ENCODE peak calls at places on chromosomes 2 and 18, in five cellular contexts. Y is activated CD4-positive, alpha-beta T cell treated with anti-CD3 and anti-CD28 coated beads for 4 hours; A is hypothalamus; V is T-helper 2 cell; U is NCI-H510A. H is an unnamed sample.

GRCh38 chr2:153873062-153874048 is 1.6 kb downstream of the GALNT13 start:
- DNase-seq in Y (no peak), A (peak), V (no peak), U (no peak), H (no peak)

GRCh38 chr18:3088444-3088843 is 75.5 kb upstream of the LPIN2 start:
- DNase-seq in Y (no peak), A (no peak), V (no peak), U (no peak), H (no peak)

GRCh38 chr2:106851055-106851454 is 34.9 kb downstream of the ST6GAL2 start:
- DNase-seq in Y (no peak), A (no peak), V (no peak), U (no peak), H (no peak)

GRCh38 chr2:42876280-42876840 is 84.0 kb upstream of the HAAO start:
- DNase-seq in Y (no peak), A (no peak), V (no peak), U (peak), H (no peak)

GRCh38 chr18:74521068-74521725 is 13.1 kb upstream of the CNDP1 start:
- DNase-seq in Y (no peak), A (no peak), V (no peak), U (no peak), H (no peak)

GRCh38 chr2:181234429-181235410 is 222.5 kb upstream of the ITGA4 start:
- DNase-seq in Y (no peak), A (no peak), V (no peak), U (no peak), H (no peak)

GRCh38 chr2:44247924-44248323 is 27.4 kb upstream of the SLC3A1 start:
- DNase-seq in Y (no peak), A (no peak), V (no peak), U (no peak), H (no peak)

GRCh38 chr2:238695538-238695937 is 152.3 kb upstream of the TWIST2 start:
- DNase-seq in Y (no peak), A (no peak), V (no peak), U (no peak), H (no peak)

GRCh38 chr2:212683346-212683745 is 144.7 kb upstream of the ERBB4 start:
- DNase-seq in Y (no peak), A (no peak), V (no peak), U (no peak), H (no peak)

GRCh38 chr2:67625671-67626070 is 228.5 kb downstream of the ETAA1 start:
- DNase-seq in Y (no peak), A (no peak), V (no peak), U (no peak), H (no peak)

GRCh38 chr2:174596994-174597346 is 634 bp downstream of the WIPF1 start:
- DNase-seq in Y (no peak), A (no peak), V (no peak), U (no peak), H (no peak)

GRCh38 chr2:27255660-27256059 is 7.2 kb downstream of the SLC30A3 start:
- DNase-seq in Y (no peak), A (no peak), V (no peak), U (no peak), H (no peak)

GRCh38 chr2:162184362-162184761 is 32.3 kb upstream of the GCG start:
- DNase-seq in Y (no peak), A (no peak), V (no peak), U (no peak), H (no peak)

H was measured in natural killer cell.